ENCODE peak calls at places on chromosomes 7 and 10, in nine cellular contexts. E, T, S, Q, F, N, Y, M and L are unnamed samples. For H3K4me1, the result is how much of the 10 kb centered on the place peaks cover.

GRCh38 chr10:132654708-132655661 is 117.4 kb downstream of the INPP5A start:
- DNase-seq in E (peak), T (peak), S (peak), Q (peak), F (no peak), N (peak), Y (peak), M (peak), L (peak)

GRCh38 chr7:7321681-7322080 is 139.3 kb downstream of the C1GALT1 start:
- DNase-seq in E (peak), T (no peak), S (no peak), Q (no peak), F (no peak), N (no peak), Y (no peak), M (no peak), L (no peak)

GRCh38 chr10:62769574-62770242 is 34.8 kb upstream of the ADO start:
- DNase-seq in E (peak), T (no peak), S (peak), Q (peak), F (no peak), N (no peak), Y (no peak), M (no peak), L (no peak)

GRCh38 chr10:93816123-93816747 is 58.5 kb downstream of the LGI1 start:
- DNase-seq in E (peak), T (peak), S (peak), Q (peak), F (no peak), N (peak), Y (peak), M (peak), L (no peak)

GRCh38 chr7:47782022-47782421 is 166.2 kb downstream of the PKD1L1 start:
- DNase-seq in E (no peak), T (no peak), S (peak), Q (no peak), F (no peak), N (no peak), Y (no peak), M (no peak), L (no peak)

GRCh38 chr7:18820981-18821380 is 296.5 kb downstream of the TWIST1 start:
- DNase-seq in E (no peak), T (no peak), S (no peak), Q (no peak), F (no peak), N (no peak), Y (no peak), M (no peak), L (no peak)

GRCh38 chr7:158311791-158312190 is 275.8 kb downstream of the PTPRN2 start:
- DNase-seq in E (no peak), T (peak), S (no peak), Q (no peak), F (no peak), N (no peak), Y (no peak), M (no peak), L (peak)

GRCh38 chr10:52918714-52919316 is 146.2 kb upstream of the MBL2 start:
- DNase-seq in E (no peak), T (no peak), S (no peak), Q (peak), F (no peak), N (no peak), Y (no peak), M (no peak), L (no peak)

GRCh38 chr7:157355784-157356511 is 19.1 kb downstream of the DNAJB6 start:
- DNase-seq in E (no peak), T (no peak), S (peak), Q (no peak), F (peak), N (no peak), Y (peak), M (no peak), L (peak)

GRCh38 chr7:139883814-139884213 is 54.8 kb downstream of the TBXAS1 start:
- DNase-seq in E (no peak), T (no peak), S (no peak), Q (no peak), F (no peak), N (no peak), Y (no peak), M (no peak), L (no peak)

GRCh38 chr10:120643373-120643772 is 186.3 kb downstream of the PLPP4 start:
- DNase-seq in E (no peak), T (no peak), S (no peak), Q (no peak), F (no peak), N (no peak), Y (no peak), M (no peak), L (no peak)

GRCh38 chr10:73263948-73264347 is 11.5 kb upstream of the MRPS16 start:
- DNase-seq in E (peak), T (no peak), S (peak), Q (peak), F (no peak), N (no peak), Y (no peak), M (no peak), L (no peak)

GRCh38 chr10:5975641-5976473 is 1.5 kb downstream of the IL15RA start:
- DNase-seq in E (no peak), T (no peak), S (peak), Q (no peak), F (peak), N (no peak), Y (peak), M (no peak), L (peak)

GRCh38 chr10:5973069-5973468 is 4.3 kb downstream of the IL15RA start:
- DNase-seq in E (no peak), T (no peak), S (no peak), Q (no peak), F (no peak), N (no peak), Y (no peak), M (no peak), L (no peak)

GRCh38 chr10:5981529-5981928 is 4.2 kb upstream of the IL15RA start:
- DNase-seq in E (no peak), T (no peak), S (no peak), Q (no peak), F (no peak), N (no peak), Y (no peak), M (no peak), L (no peak)

GRCh38 chr10:5976689-5977470 is 463 bp downstream of the IL15RA start:
- DNase-seq in E (peak), T (peak), S (peak), Q (peak), F (peak), N (peak), Y (peak), M (peak), L (peak)

GRCh38 chr10:5977471-5978370 is at the start of gene IL15RA:
- DNase-seq in E (peak), T (peak), S (peak), Q (peak), F (peak), N (peak), Y (peak), M (peak), L (peak)
- TF ChIP-seq CTCF in E (peak), T (peak), S (peak), Q (no peak), F (peak), N (peak), Y (peak), M (no peak), L (no peak)

DNA sequence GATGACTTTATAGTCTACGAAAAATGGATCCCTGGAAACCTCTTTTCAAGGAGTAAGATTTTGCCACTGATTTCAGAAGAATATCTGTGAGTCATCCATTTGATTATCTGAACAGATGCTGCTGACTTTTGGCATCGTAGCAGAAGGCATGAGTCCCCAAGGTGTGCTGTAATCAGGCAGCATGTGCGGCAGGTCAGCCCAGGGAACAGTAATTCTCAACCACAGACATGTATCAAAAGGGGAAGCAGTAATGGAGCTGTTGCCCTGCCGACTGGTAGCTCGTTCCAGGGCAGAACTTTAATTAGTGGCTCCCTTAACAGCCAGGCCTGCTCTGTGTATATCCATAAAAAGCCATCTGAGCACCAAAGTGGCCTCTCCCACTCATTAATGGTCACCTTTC is 5.7 kb upstream of the VWC2 start:
- DNase-seq in E (no peak), T (no peak), S (no peak), Q (no peak), F (no peak), N (no peak), Y (no peak), M (no peak), L (no peak)
- H3K4me1 ChIP-seq in E (under half), T (under half), S (under half), Q (under half), F (under half), N (under half), Y (under half), M (under half), L (under half)

GRCh38 chr10:57890691-57891090 is 377.0 kb downstream of the IPMK start:
- DNase-seq in E (no peak), T (no peak), S (no peak), Q (no peak), F (no peak), N (no peak), Y (no peak), M (no peak), L (no peak)
- TF ChIP-seq CTCF in E (no peak), T (no peak), S (no peak), Q (no peak), F (no peak), N (no peak), Y (no peak), M (no peak), L (no peak)

DNA sequence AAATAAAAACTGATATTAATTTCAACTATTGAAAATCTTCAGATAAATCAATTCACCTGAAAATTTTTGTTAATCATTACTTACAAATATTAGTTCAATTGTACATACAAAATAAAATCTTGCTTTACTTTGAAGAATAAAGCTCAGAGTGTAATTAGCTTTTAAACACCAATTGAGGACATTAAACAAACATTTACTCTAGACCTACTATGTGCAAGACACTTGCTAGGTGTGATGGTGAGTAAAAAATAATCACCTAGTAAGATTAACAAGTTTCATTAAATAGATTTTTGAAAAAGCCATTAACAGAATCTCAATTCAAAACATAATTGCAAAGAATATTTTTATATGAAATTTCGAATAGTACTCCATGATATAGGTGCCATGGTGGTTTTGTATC is 3.9 kb upstream of the MLLT10 start:
- DNase-seq in E (no peak), T (no peak), S (no peak), Q (no peak), F (no peak), N (no peak), Y (no peak), M (no peak), L (no peak)
- H3K4me1 ChIP-seq in E (under half), T (under half), S (under half), Q (under half), F (under half), N (under half), Y (under half), M (under half), L (under half)

GRCh38 chr10:31620236-31621151 is 301.5 kb downstream of the ZEB1 start:
- DNase-seq in E (peak), T (peak), S (peak), Q (peak), F (peak), N (peak), Y (peak), M (peak), L (peak)
- TF ChIP-seq CTCF in E (peak), T (peak), S (peak), Q (peak), F (peak), N (peak), Y (no peak), M (peak), L (peak)

GRCh38 chr7:107968449-107968848 is 34.5 kb downstream of the LAMB1 start:
- DNase-seq in E (no peak), T (no peak), S (no peak), Q (no peak), F (no peak), N (no peak), Y (no peak), M (no peak), L (no peak)
- H3K4me1 ChIP-seq in E (under half), T (under half), S (under half), Q (under half), F (under half), N (under half), Y (under half), M (half or more), L (under half)

GRCh38 chr10:26797340-26797739 is 63.4 kb downstream of the ABI1 start:
- DNase-seq in E (no peak), T (no peak), S (no peak), Q (no peak), F (no peak), N (no peak), Y (no peak), M (no peak), L (no peak)
- TF ChIP-seq CTCF in E (no peak), T (no peak), S (no peak), Q (no peak), F (no peak), N (no peak), Y (no peak), M (no peak), L (no peak)

GRCh38 chr10:1359599-1359955 is 303.4 kb downstream of the WDR37 start:
- DNase-seq in E (no peak), T (no peak), S (no peak), Q (no peak), F (no peak), N (no peak), Y (no peak), M (no peak), L (no peak)
- H3K4me1 ChIP-seq in E (under half), T (under half), S (under half), Q (under half), F (under half), N (under half), Y (under half), M (under half), L (under half)

GRCh38 chr7:121398246-121398645 is 2.1 kb upstream of the FAM3C start:
- DNase-seq in E (peak), T (no peak), S (no peak), Q (peak), F (no peak), N (peak), Y (no peak), M (no peak), L (peak)
- TF ChIP-seq CTCF in E (peak), T (peak), S (peak), Q (peak), F (no peak), N (peak), Y (no peak), M (no peak), L (peak)